ENCODE peak calls at places on chromosomes 13 and 19, in ten cellular contexts. K is ovary, V is heart left ventricle, U is tibial nerve, Q is IMR-90, N is uterus, R is HCT116, T is breast epithelium, J is stomach, S is Peyer's patch. Y is an unnamed sample.
A peak's percentile ranks its signal among the peaks of the same experiment; 100 is the strongest.

GRCh38 chr19:19434483-19435045 is 29.1 kb downstream of the GATAD2A start:
- DNase-seq in K (peak; percentile 76), V (peak; percentile 12), U (peak; percentile 21), Q (peak; percentile 39), N (peak; percentile 64), R (no peak), T (no peak), J (no peak), S (no peak), Y (peak; percentile 54)

GRCh38 chr13:101258071-101258470 is 158.2 kb downstream of the NALCN start:
- DNase-seq in K (no peak), V (no peak), U (no peak), Q (peak; percentile 86), N (no peak), R (peak; percentile 54), T (no peak), J (no peak), S (no peak), Y (no peak)

GRCh38 chr13:32901994-32902780 is 114.0 kb upstream of the KL start:
- DNase-seq in K (no peak), V (no peak), U (no peak), Q (no peak), N (no peak), R (no peak), T (no peak), J (no peak), S (no peak), Y (peak; percentile 21)

GRCh38 chr19:29941828-29942403 is at the start of gene URI1:
- DNase-seq in K (peak; percentile 92), V (peak; percentile 96), U (peak; percentile 86), Q (peak; percentile 70), N (peak; percentile 94), R (peak; percentile 61), T (peak; percentile 84), J (peak; percentile 93), S (peak; percentile 88), Y (peak; percentile 94)

GRCh38 chr13:52348983-52349780 is 56.8 kb downstream of the THSD1 start:
- DNase-seq in K (no peak), V (no peak), U (no peak), Q (peak; percentile 85), N (no peak), R (peak; percentile 73), T (no peak), J (no peak), S (no peak), Y (no peak)

GRCh38 chr13:34391071-34391470 is 551.0 kb upstream of the NBEA start:
- DNase-seq in K (no peak), V (no peak), U (no peak), Q (peak; percentile 5), N (no peak), R (no peak), T (no peak), J (no peak), S (no peak), Y (no peak)

GRCh38 chr13:66895780-66896179 is 334.4 kb downstream of the PCDH9 start:
- DNase-seq in K (no peak), V (no peak), U (no peak), Q (no peak), N (no peak), R (no peak), T (no peak), J (no peak), S (no peak), Y (no peak)

GRCh38 chr13:30744056-30744684 is 8.8 kb downstream of the ALOX5AP start:
- DNase-seq in K (no peak), V (no peak), U (no peak), Q (peak; percentile 61), N (no peak), R (peak; percentile 19), T (peak; percentile 37), J (peak; percentile 56), S (peak; percentile 80), Y (no peak)

GRCh38 chr19:38021356-38021755 is 114.3 kb downstream of the SIPA1L3 start:
- DNase-seq in K (no peak), V (no peak), U (no peak), Q (peak; percentile 54), N (no peak), R (no peak), T (no peak), J (no peak), S (no peak), Y (no peak)

GRCh38 chr19:42516771-42517170 is 11.5 kb downstream of the CEACAM1 start:
- DNase-seq in K (no peak), V (no peak), U (no peak), Q (no peak), N (no peak), R (no peak), T (no peak), J (no peak), S (no peak), Y (no peak)

GRCh38 chr19:5680437-5681368 is at the start of the genes HSD11B1L and MICOS13:
- DNase-seq in K (peak; percentile 99), V (peak; percentile 99), U (peak; percentile 99), Q (peak; percentile 98), N (peak; percentile 98), R (peak; percentile 97), T (peak; percentile 99), J (peak; percentile 98), S (peak; percentile 99), Y (peak; percentile 100)
- TF ChIP-seq POLR2A in K (peak; percentile 17), V (no peak), U (no peak), Q (peak; percentile 74), N (no peak), R (peak; percentile 68), T (peak; percentile 24), J (no peak), S (peak; percentile 30), Y (no peak)

GRCh38 chr13:44244288-44244687 is 129.3 kb upstream of the SERP2 start:
- DNase-seq in K (no peak), V (no peak), U (no peak), Q (peak; percentile 81), N (no peak), R (peak; percentile 70), T (no peak), J (no peak), S (no peak), Y (no peak)
- H3K4me1 ChIP-seq in K (peaks cover 3% of the 10 kb centered on the region), V (peaks cover 7% of the 10 kb centered on the region), U (peaks cover 12% of the 10 kb centered on the region), Q (peaks cover 2% of the 10 kb centered on the region), N (no peaks in the 10 kb centered on the region), R (peaks cover 46% of the 10 kb centered on the region), T (no peaks in the 10 kb centered on the region), J (peaks cover 11% of the 10 kb centered on the region), S (no peaks in the 10 kb centered on the region), Y (peaks cover 2% of the 10 kb centered on the region)

DNA sequence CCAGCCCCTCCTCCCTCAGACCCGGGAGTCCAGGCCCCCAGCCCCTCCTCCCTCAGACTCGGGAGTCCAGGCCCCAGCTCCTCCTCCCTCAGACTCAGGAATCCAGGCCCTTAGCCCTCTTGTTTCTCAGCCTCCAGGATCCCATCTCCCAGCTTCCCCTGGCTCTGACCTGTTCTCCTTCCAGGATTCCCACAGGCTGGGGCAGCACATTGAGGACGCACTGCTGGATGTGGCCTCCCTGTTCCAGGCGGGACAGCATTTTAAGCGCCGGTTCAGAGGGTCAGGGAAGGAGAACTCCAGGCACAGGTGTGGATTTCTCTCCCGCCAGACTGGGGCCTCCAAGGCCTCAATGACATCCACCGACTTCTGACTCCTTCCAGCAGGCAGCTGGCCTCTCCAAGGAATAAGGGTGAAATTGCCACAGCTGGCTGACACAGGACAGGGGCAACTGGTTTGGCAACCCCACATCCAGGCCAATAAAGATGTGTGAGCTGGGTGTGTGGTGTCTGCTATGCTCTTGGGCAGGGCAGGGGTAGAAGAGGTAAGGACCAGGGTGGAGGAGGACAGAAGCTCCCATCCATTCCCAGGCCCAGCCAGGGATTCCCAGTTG is 22.4 kb downstream of the CPT1C start:
- DNase-seq in K (no peak), V (no peak), U (no peak), Q (no peak), N (no peak), R (no peak), T (no peak), J (no peak), S (no peak), Y (no peak)
- H3K27ac ChIP-seq in K (no peak overlapping the region), V (no peak overlapping the region), U (no peak overlapping the region), Q (no peak overlapping the region), N (peak overlapping the region; percentile 57), R (peak overlapping the region; percentile 39), T (no peak overlapping the region), J (no peak overlapping the region), S (no peak overlapping the region), Y (no peak overlapping the region)

GRCh38 chr19:55649579-55650557 is 1.9 kb downstream of the CCDC106 start:
- DNase-seq in K (no peak), V (no peak), U (no peak), Q (no peak), N (no peak), R (no peak), T (no peak), J (no peak), S (no peak), Y (no peak)
- TF ChIP-seq POLR2A in K (no peak), V (no peak), U (no peak), Q (no peak), N (no peak), R (no peak), T (no peak), J (no peak), S (no peak), Y (no peak)

GRCh38 chr19:4456843-4457653 is 546 bp downstream of the UBXN6 start:
- DNase-seq in K (no peak), V (no peak), U (no peak), Q (peak; percentile 56), N (peak; percentile 53), R (no peak), T (no peak), J (peak; percentile 41), S (peak; percentile 58), Y (peak; percentile 67)
- H3K4me1 ChIP-seq in K (peaks cover 17% of the 10 kb centered on the region), V (peaks cover 17% of the 10 kb centered on the region), U (peaks cover 38% of the 10 kb centered on the region), Q (peaks cover 12% of the 10 kb centered on the region), N (no peaks in the 10 kb centered on the region), R (peaks cover 17% of the 10 kb centered on the region), T (no peaks in the 10 kb centered on the region), J (peaks cover 37% of the 10 kb centered on the region), S (peaks cover 7% of the 10 kb centered on the region), Y (peaks cover 31% of the 10 kb centered on the region)

Y was measured in testis.